ENCODE peak calls at places on chromosomes 3 and 15, in eight cellular contexts. One of them, this sample, is unnamed.

GRCh38 chr15:98160236-98160635 is 199.7 kb downstream of the ARRDC4 start:
- DNase-seq in endothelial cell: no peak
- DNase-seq in hepatocyte: no peak
- DNase-seq in AG09319: no peak
- DNase-seq in pancreas: no peak
- DNase-seq in cardiac muscle cell: no peak
- DNase-seq in coronary artery: no peak
- DNase-seq in body of pancreas: peak; percentile 15
- DNase-seq in this sample: no peak

GRCh38 chr3:160141485-160142185 is 83.6 kb upstream of the C3orf80 start:
- DNase-seq in endothelial cell: no peak
- DNase-seq in hepatocyte: no peak
- DNase-seq in AG09319: no peak
- DNase-seq in pancreas: no peak
- DNase-seq in cardiac muscle cell: peak; percentile 33
- DNase-seq in coronary artery: no peak
- DNase-seq in body of pancreas: no peak
- DNase-seq in this sample: no peak

GRCh38 chr3:24520941-24521305 is 26.3 kb upstream of the THRB start:
- DNase-seq in endothelial cell: no peak
- DNase-seq in hepatocyte: no peak
- DNase-seq in AG09319: no peak
- DNase-seq in pancreas: no peak
- DNase-seq in cardiac muscle cell: no peak
- DNase-seq in coronary artery: no peak
- DNase-seq in body of pancreas: no peak
- DNase-seq in this sample: no peak

GRCh38 chr3:171393032-171393744 is 67.0 kb downstream of the TNIK start:
- DNase-seq in endothelial cell: peak; percentile 9
- DNase-seq in hepatocyte: no peak
- DNase-seq in AG09319: no peak
- DNase-seq in pancreas: no peak
- DNase-seq in cardiac muscle cell: peak; percentile 88
- DNase-seq in coronary artery: no peak
- DNase-seq in body of pancreas: peak; percentile 62
- DNase-seq in this sample: no peak

GRCh38 chr3:85185495-85185894 is 226.7 kb downstream of the CADM2 start:
- DNase-seq in endothelial cell: no peak
- DNase-seq in hepatocyte: no peak
- DNase-seq in AG09319: no peak
- DNase-seq in pancreas: no peak
- DNase-seq in cardiac muscle cell: no peak
- DNase-seq in coronary artery: no peak
- DNase-seq in body of pancreas: no peak
- DNase-seq in this sample: no peak

GRCh38 chr15:37823601-37824275 is 110.7 kb upstream of the TMCO5A start:
- DNase-seq in endothelial cell: no peak
- DNase-seq in hepatocyte: no peak
- DNase-seq in AG09319: no peak
- DNase-seq in pancreas: no peak
- DNase-seq in cardiac muscle cell: no peak
- DNase-seq in coronary artery: no peak
- DNase-seq in body of pancreas: no peak
- DNase-seq in this sample: no peak

GRCh38 chr15:29988689-29989088 is 94.1 kb upstream of the GOLGA8J start:
- DNase-seq in endothelial cell: no peak
- DNase-seq in hepatocyte: no peak
- DNase-seq in AG09319: no peak
- DNase-seq in pancreas: no peak
- DNase-seq in cardiac muscle cell: no peak
- DNase-seq in coronary artery: no peak
- DNase-seq in body of pancreas: no peak
- DNase-seq in this sample: no peak

GRCh38 chr3:44326035-44326434 is 12.5 kb upstream of the TCAIM start:
- DNase-seq in endothelial cell: no peak
- DNase-seq in hepatocyte: no peak
- DNase-seq in AG09319: no peak
- DNase-seq in pancreas: no peak
- DNase-seq in cardiac muscle cell: peak; percentile 33
- DNase-seq in coronary artery: no peak
- DNase-seq in body of pancreas: no peak
- DNase-seq in this sample: no peak

GRCh38 chr15:52805351-52806283 is 15.5 kb upstream of the ONECUT1 start:
- DNase-seq in endothelial cell: peak; percentile 23
- DNase-seq in hepatocyte: no peak
- DNase-seq in AG09319: no peak
- DNase-seq in pancreas: peak; percentile 73
- DNase-seq in cardiac muscle cell: no peak
- DNase-seq in coronary artery: no peak
- DNase-seq in body of pancreas: peak; percentile 43
- DNase-seq in this sample: no peak

GRCh38 chr15:28096720-28097431 is 2.2 kb downstream of the OCA2 start:
- DNase-seq in endothelial cell: no peak
- DNase-seq in hepatocyte: peak; percentile 57
- DNase-seq in AG09319: no peak
- DNase-seq in pancreas: peak; percentile 66
- DNase-seq in cardiac muscle cell: no peak
- DNase-seq in coronary artery: peak; percentile 77
- DNase-seq in body of pancreas: no peak
- DNase-seq in this sample: no peak

GRCh38 chr3:136120373-136121348 is 75.5 kb downstream of the MSL2 start:
- DNase-seq in endothelial cell: no peak
- DNase-seq in hepatocyte: no peak
- DNase-seq in AG09319: no peak
- DNase-seq in pancreas: no peak
- DNase-seq in cardiac muscle cell: peak; percentile 68
- DNase-seq in coronary artery: no peak
- DNase-seq in body of pancreas: no peak
- DNase-seq in this sample: no peak

GRCh38 chr3:79032686-79033318 is 735.0 kb downstream of the ROBO1 start:
- DNase-seq in endothelial cell: peak; percentile 22
- DNase-seq in hepatocyte: peak; percentile 66
- DNase-seq in AG09319: no peak
- DNase-seq in pancreas: no peak
- DNase-seq in cardiac muscle cell: peak; percentile 75
- DNase-seq in coronary artery: no peak
- DNase-seq in body of pancreas: peak; percentile 10
- DNase-seq in this sample: no peak

GRCh38 chr15:63308947-63309346 is 31.5 kb downstream of the APH1B start:
- DNase-seq in endothelial cell: no peak
- DNase-seq in hepatocyte: no peak
- DNase-seq in AG09319: no peak
- DNase-seq in pancreas: no peak
- DNase-seq in cardiac muscle cell: no peak
- DNase-seq in coronary artery: no peak
- DNase-seq in body of pancreas: no peak
- DNase-seq in this sample: no peak

GRCh38 chr3:11145888-11146287 is 8.4 kb upstream of the HRH1 start:
- DNase-seq in endothelial cell: no peak
- DNase-seq in hepatocyte: no peak
- DNase-seq in AG09319: peak; percentile 67
- DNase-seq in pancreas: no peak
- DNase-seq in cardiac muscle cell: peak; percentile 70
- DNase-seq in coronary artery: no peak
- DNase-seq in body of pancreas: no peak
- DNase-seq in this sample: no peak

GRCh38 chr15:26260517-26261133 is 397.5 kb upstream of the ATP10A start:
- DNase-seq in endothelial cell: peak; percentile 58
- DNase-seq in hepatocyte: peak; percentile 65
- DNase-seq in AG09319: no peak
- DNase-seq in pancreas: peak; percentile 65
- DNase-seq in cardiac muscle cell: no peak
- DNase-seq in coronary artery: no peak
- DNase-seq in body of pancreas: peak; percentile 10
- DNase-seq in this sample: no peak

GRCh38 chr3:46958469-46959168 is 17.9 kb downstream of the CCDC12 start:
- DNase-seq in endothelial cell: no peak
- DNase-seq in hepatocyte: no peak
- DNase-seq in AG09319: no peak
- DNase-seq in pancreas: no peak
- DNase-seq in cardiac muscle cell: no peak
- DNase-seq in coronary artery: no peak
- DNase-seq in body of pancreas: no peak
- DNase-seq in this sample: no peak

GRCh38 chr3:59273976-59274375 is 224.2 kb upstream of the CFAP20DC start:
- DNase-seq in endothelial cell: no peak
- DNase-seq in hepatocyte: no peak
- DNase-seq in AG09319: no peak
- DNase-seq in pancreas: no peak
- DNase-seq in cardiac muscle cell: peak; percentile 26
- DNase-seq in coronary artery: no peak
- DNase-seq in body of pancreas: no peak
- DNase-seq in this sample: no peak

GRCh38 chr3:48088056-48088748 is 72.0 kb upstream of the MAP4 start:
- DNase-seq in endothelial cell: no peak
- DNase-seq in hepatocyte: peak; percentile 52
- DNase-seq in AG09319: no peak
- DNase-seq in pancreas: no peak
- DNase-seq in cardiac muscle cell: no peak
- DNase-seq in coronary artery: peak; percentile 77
- DNase-seq in body of pancreas: peak; percentile 31
- DNase-seq in this sample: peak; percentile 28

GRCh38 chr3:146770881-146771280 is 165.7 kb upstream of the PLSCR5 start:
- DNase-seq in endothelial cell: no peak
- DNase-seq in hepatocyte: no peak
- DNase-seq in AG09319: no peak
- DNase-seq in pancreas: no peak
- DNase-seq in cardiac muscle cell: no peak
- DNase-seq in coronary artery: no peak
- DNase-seq in body of pancreas: no peak
- DNase-seq in this sample: no peak

DNA sequence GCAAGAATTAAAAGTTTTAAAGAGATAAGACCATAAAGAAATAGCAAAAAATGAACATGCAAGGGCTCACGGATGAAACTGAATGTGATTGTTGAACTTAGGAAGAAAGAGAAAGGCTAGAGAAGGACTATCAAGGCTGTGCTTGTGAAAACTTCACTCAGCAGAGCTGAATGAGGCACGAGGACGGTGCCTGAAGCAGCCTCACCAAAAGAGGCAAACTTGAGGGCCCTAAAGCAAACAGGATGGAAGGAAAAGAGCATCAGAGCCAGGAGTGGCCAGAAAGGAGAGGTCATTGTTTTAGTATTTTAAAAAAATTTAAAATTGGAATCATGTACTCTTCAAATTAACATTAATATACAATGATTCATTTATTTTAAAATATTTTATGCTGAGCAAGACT is 191.2 kb upstream of the SOX14 start:
- DNase-seq in endothelial cell: no peak
- DNase-seq in hepatocyte: no peak
- DNase-seq in AG09319: no peak
- DNase-seq in pancreas: no peak
- DNase-seq in cardiac muscle cell: no peak
- DNase-seq in coronary artery: no peak
- DNase-seq in body of pancreas: no peak
- DNase-seq in this sample: no peak
- TF ChIP-seq CTCF in endothelial cell: no peak
- TF ChIP-seq CTCF in hepatocyte: no peak
- TF ChIP-seq CTCF in AG09319: no peak
- TF ChIP-seq CTCF in pancreas: no peak
- TF ChIP-seq CTCF in cardiac muscle cell: no peak
- TF ChIP-seq CTCF in coronary artery: no peak
- TF ChIP-seq CTCF in body of pancreas: no peak
- TF ChIP-seq CTCF in this sample: no peak

DNA sequence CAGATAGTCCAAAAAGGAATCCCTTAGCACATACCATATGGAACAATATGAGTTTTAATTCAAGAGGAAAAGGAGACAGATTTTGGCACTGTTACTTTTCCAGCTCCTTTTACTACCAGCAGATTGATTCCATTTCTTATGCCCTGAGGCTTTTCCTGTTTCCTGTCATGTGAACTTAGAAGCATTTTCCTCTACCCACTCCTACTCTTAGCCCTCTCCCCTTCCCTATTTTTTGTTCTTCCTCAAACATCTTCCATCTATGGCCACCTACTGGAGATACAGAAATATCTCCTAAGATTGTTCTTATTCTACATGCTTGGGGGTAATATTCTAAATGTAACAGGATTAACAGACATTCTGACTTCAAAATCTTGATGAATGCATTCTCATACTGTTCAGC is 207.8 kb downstream of the CHST2 start:
- DNase-seq in endothelial cell: no peak
- DNase-seq in hepatocyte: no peak
- DNase-seq in AG09319: no peak
- DNase-seq in pancreas: no peak
- DNase-seq in cardiac muscle cell: no peak
- DNase-seq in coronary artery: no peak
- DNase-seq in body of pancreas: no peak
- DNase-seq in this sample: no peak
- TF ChIP-seq CTCF in endothelial cell: no peak
- TF ChIP-seq CTCF in hepatocyte: peak; percentile 23
- TF ChIP-seq CTCF in AG09319: peak; percentile 18
- TF ChIP-seq CTCF in pancreas: no peak
- TF ChIP-seq CTCF in cardiac muscle cell: peak; percentile 15
- TF ChIP-seq CTCF in coronary artery: no peak
- TF ChIP-seq CTCF in body of pancreas: no peak
- TF ChIP-seq CTCF in this sample: no peak

GRCh38 chr3:150546226-150547044 is at the start of the genes EIF2A and SERP1:
- DNase-seq in endothelial cell: peak; percentile 98
- DNase-seq in hepatocyte: peak; percentile 100
- DNase-seq in AG09319: peak; percentile 97
- DNase-seq in pancreas: peak; percentile 99
- DNase-seq in cardiac muscle cell: peak; percentile 99
- DNase-seq in coronary artery: peak; percentile 99
- DNase-seq in body of pancreas: peak; percentile 99
- DNase-seq in this sample: peak; percentile 99

GRCh38 chr3:150544040-150544439 is 2.3 kb downstream of the SERP1 start:
- DNase-seq in endothelial cell: no peak
- DNase-seq in hepatocyte: peak; percentile 10
- DNase-seq in AG09319: no peak
- DNase-seq in pancreas: no peak
- DNase-seq in cardiac muscle cell: peak; percentile 34
- DNase-seq in coronary artery: no peak
- DNase-seq in body of pancreas: no peak
- DNase-seq in this sample: no peak

GRCh38 chr3:150547045-150547753 is 612 bp downstream of the EIF2A start:
- DNase-seq in endothelial cell: no peak
- DNase-seq in hepatocyte: peak; percentile 11
- DNase-seq in AG09319: no peak
- DNase-seq in pancreas: no peak
- DNase-seq in cardiac muscle cell: peak; percentile 41
- DNase-seq in coronary artery: no peak
- DNase-seq in body of pancreas: no peak
- DNase-seq in this sample: no peak

GRCh38 chr3:150544726-150545125 is 1.6 kb downstream of the SERP1 start:
- DNase-seq in endothelial cell: no peak
- DNase-seq in hepatocyte: no peak
- DNase-seq in AG09319: peak; percentile 30
- DNase-seq in pancreas: no peak
- DNase-seq in cardiac muscle cell: peak; percentile 33
- DNase-seq in coronary artery: no peak
- DNase-seq in body of pancreas: no peak
- DNase-seq in this sample: no peak

GRCh38 chr3:150545419-150546225 is 674 bp downstream of the SERP1 start:
- DNase-seq in endothelial cell: no peak
- DNase-seq in hepatocyte: peak; percentile 27
- DNase-seq in AG09319: no peak
- DNase-seq in pancreas: no peak
- DNase-seq in cardiac muscle cell: peak; percentile 13
- DNase-seq in coronary artery: no peak
- DNase-seq in body of pancreas: peak; percentile 58
- DNase-seq in this sample: peak; percentile 50
- TF ChIP-seq CTCF in endothelial cell: no peak
- TF ChIP-seq CTCF in hepatocyte: no peak
- TF ChIP-seq CTCF in AG09319: no peak
- TF ChIP-seq CTCF in pancreas: no peak
- TF ChIP-seq CTCF in cardiac muscle cell: no peak
- TF ChIP-seq CTCF in coronary artery: no peak
- TF ChIP-seq CTCF in body of pancreas: no peak
- TF ChIP-seq CTCF in this sample: no peak

GRCh38 chr3:19213608-19214220 is 65.4 kb downstream of the KCNH8 start:
- DNase-seq in endothelial cell: no peak
- DNase-seq in hepatocyte: no peak
- DNase-seq in AG09319: no peak
- DNase-seq in pancreas: no peak
- DNase-seq in cardiac muscle cell: no peak
- DNase-seq in coronary artery: no peak
- DNase-seq in body of pancreas: no peak
- DNase-seq in this sample: no peak
- TF ChIP-seq CTCF in endothelial cell: no peak
- TF ChIP-seq CTCF in hepatocyte: no peak
- TF ChIP-seq CTCF in AG09319: no peak
- TF ChIP-seq CTCF in pancreas: no peak
- TF ChIP-seq CTCF in cardiac muscle cell: no peak
- TF ChIP-seq CTCF in coronary artery: no peak
- TF ChIP-seq CTCF in body of pancreas: no peak
- TF ChIP-seq CTCF in this sample: no peak